ENCODE peak calls at places on chromosomes 11 and 22, in nine cellular contexts. One of them, this sample, is unnamed.

GRCh38 chr11:12190511-12190910 is 80.1 kb downstream of the MICAL2 start:
- DNase-seq in type B pancreatic cell: no peak
- DNase-seq in glutamatergic neuron: no peak
- DNase-seq in GM10248: no peak
- DNase-seq in brain microvascular endothelial cell: no peak
- DNase-seq in BJ: no peak
- DNase-seq in endothelial cell: no peak
- DNase-seq in A549: no peak
- DNase-seq in fibroblast of mammary gland: no peak
- DNase-seq in this sample: no peak

GRCh38 chr11:69638941-69639681 is 1.8 kb upstream of the CCND1 start:
- DNase-seq in type B pancreatic cell: peak
- DNase-seq in glutamatergic neuron: peak
- DNase-seq in GM10248: peak
- DNase-seq in brain microvascular endothelial cell: peak
- DNase-seq in BJ: peak
- DNase-seq in endothelial cell: peak
- DNase-seq in A549: peak
- DNase-seq in fibroblast of mammary gland: peak
- DNase-seq in this sample: peak

GRCh38 chr22:50622723-50623327 is 5.1 kb downstream of the ARSA start:
- DNase-seq in type B pancreatic cell: no peak
- DNase-seq in glutamatergic neuron: no peak
- DNase-seq in GM10248: no peak
- DNase-seq in brain microvascular endothelial cell: no peak
- DNase-seq in BJ: no peak
- DNase-seq in endothelial cell: no peak
- DNase-seq in A549: no peak
- DNase-seq in fibroblast of mammary gland: no peak
- DNase-seq in this sample: no peak

GRCh38 chr11:88363566-88364169 is 26.1 kb upstream of the CTSC start:
- DNase-seq in type B pancreatic cell: no peak
- DNase-seq in glutamatergic neuron: no peak
- DNase-seq in GM10248: no peak
- DNase-seq in brain microvascular endothelial cell: peak
- DNase-seq in BJ: no peak
- DNase-seq in endothelial cell: no peak
- DNase-seq in A549: no peak
- DNase-seq in fibroblast of mammary gland: peak
- DNase-seq in this sample: no peak

GRCh38 chr11:15663778-15664218 is 549.1 kb downstream of the INSC start:
- DNase-seq in type B pancreatic cell: no peak
- DNase-seq in glutamatergic neuron: peak
- DNase-seq in GM10248: no peak
- DNase-seq in brain microvascular endothelial cell: no peak
- DNase-seq in BJ: no peak
- DNase-seq in endothelial cell: no peak
- DNase-seq in A549: peak
- DNase-seq in fibroblast of mammary gland: no peak
- DNase-seq in this sample: peak

GRCh38 chr11:100735949-100736675 is 49.0 kb downstream of the ARHGAP42 start:
- DNase-seq in type B pancreatic cell: no peak
- DNase-seq in glutamatergic neuron: no peak
- DNase-seq in GM10248: no peak
- DNase-seq in brain microvascular endothelial cell: peak
- DNase-seq in BJ: no peak
- DNase-seq in endothelial cell: no peak
- DNase-seq in A549: peak
- DNase-seq in fibroblast of mammary gland: no peak
- DNase-seq in this sample: no peak

GRCh38 chr11:75582935-75583709 is 21.1 kb downstream of the SERPINH1 start:
- DNase-seq in type B pancreatic cell: peak
- DNase-seq in glutamatergic neuron: peak
- DNase-seq in GM10248: peak
- DNase-seq in brain microvascular endothelial cell: peak
- DNase-seq in BJ: no peak
- DNase-seq in endothelial cell: peak
- DNase-seq in A549: peak
- DNase-seq in fibroblast of mammary gland: peak
- DNase-seq in this sample: peak

GRCh38 chr11:87137711-87138110 is 100.0 kb downstream of the TMEM135 start:
- DNase-seq in type B pancreatic cell: no peak
- DNase-seq in glutamatergic neuron: no peak
- DNase-seq in GM10248: no peak
- DNase-seq in brain microvascular endothelial cell: no peak
- DNase-seq in BJ: peak
- DNase-seq in endothelial cell: no peak
- DNase-seq in A549: no peak
- DNase-seq in fibroblast of mammary gland: peak
- DNase-seq in this sample: no peak

GRCh38 chr11:86577663-86578636 is 94.5 kb downstream of the ME3 start:
- DNase-seq in type B pancreatic cell: no peak
- DNase-seq in glutamatergic neuron: no peak
- DNase-seq in GM10248: no peak
- DNase-seq in brain microvascular endothelial cell: peak
- DNase-seq in BJ: peak
- DNase-seq in endothelial cell: no peak
- DNase-seq in A549: peak
- DNase-seq in fibroblast of mammary gland: peak
- DNase-seq in this sample: no peak

GRCh38 chr11:79428406-79428805 is 12.4 kb downstream of the TENM4 start:
- DNase-seq in type B pancreatic cell: no peak
- DNase-seq in glutamatergic neuron: no peak
- DNase-seq in GM10248: no peak
- DNase-seq in brain microvascular endothelial cell: no peak
- DNase-seq in BJ: no peak
- DNase-seq in endothelial cell: no peak
- DNase-seq in A549: no peak
- DNase-seq in fibroblast of mammary gland: peak
- DNase-seq in this sample: no peak

GRCh38 chr11:80727315-80727714 is 1286.5 kb upstream of the TENM4 start:
- DNase-seq in type B pancreatic cell: no peak
- DNase-seq in glutamatergic neuron: peak
- DNase-seq in GM10248: peak
- DNase-seq in brain microvascular endothelial cell: peak
- DNase-seq in BJ: no peak
- DNase-seq in endothelial cell: peak
- DNase-seq in A549: no peak
- DNase-seq in fibroblast of mammary gland: peak
- DNase-seq in this sample: no peak

GRCh38 chr22:28810839-28811491 is 10.6 kb upstream of the XBP1 start:
- DNase-seq in type B pancreatic cell: no peak
- DNase-seq in glutamatergic neuron: no peak
- DNase-seq in GM10248: no peak
- DNase-seq in brain microvascular endothelial cell: no peak
- DNase-seq in BJ: no peak
- DNase-seq in endothelial cell: no peak
- DNase-seq in A549: no peak
- DNase-seq in fibroblast of mammary gland: no peak
- DNase-seq in this sample: no peak

GRCh38 chr11:11856638-11857037 is 14.9 kb downstream of the USP47 start:
- DNase-seq in type B pancreatic cell: no peak
- DNase-seq in glutamatergic neuron: no peak
- DNase-seq in GM10248: no peak
- DNase-seq in brain microvascular endothelial cell: no peak
- DNase-seq in BJ: no peak
- DNase-seq in endothelial cell: no peak
- DNase-seq in A549: no peak
- DNase-seq in fibroblast of mammary gland: no peak
- DNase-seq in this sample: no peak

GRCh38 chr11:9799901-9800300 is 136.0 kb downstream of the SWAP70 start:
- DNase-seq in type B pancreatic cell: no peak
- DNase-seq in glutamatergic neuron: no peak
- DNase-seq in GM10248: no peak
- DNase-seq in brain microvascular endothelial cell: no peak
- DNase-seq in BJ: no peak
- DNase-seq in endothelial cell: no peak
- DNase-seq in A549: no peak
- DNase-seq in fibroblast of mammary gland: no peak
- DNase-seq in this sample: no peak

GRCh38 chr11:45880772-45881570 is 4.5 kb upstream of the MAPK8IP1 start:
- DNase-seq in type B pancreatic cell: no peak
- DNase-seq in glutamatergic neuron: peak
- DNase-seq in GM10248: no peak
- DNase-seq in brain microvascular endothelial cell: no peak
- DNase-seq in BJ: no peak
- DNase-seq in endothelial cell: no peak
- DNase-seq in A549: no peak
- DNase-seq in fibroblast of mammary gland: no peak
- DNase-seq in this sample: peak

GRCh38 chr11:45879803-45880685 is 5.4 kb upstream of the MAPK8IP1 start:
- DNase-seq in type B pancreatic cell: no peak
- DNase-seq in glutamatergic neuron: peak
- DNase-seq in GM10248: no peak
- DNase-seq in brain microvascular endothelial cell: no peak
- DNase-seq in BJ: no peak
- DNase-seq in endothelial cell: no peak
- DNase-seq in A549: peak
- DNase-seq in fibroblast of mammary gland: peak
- DNase-seq in this sample: peak

GRCh38 chr11:45885274-45885920 is at the start of gene MAPK8IP1:
- DNase-seq in type B pancreatic cell: no peak
- DNase-seq in glutamatergic neuron: peak
- DNase-seq in GM10248: peak
- DNase-seq in brain microvascular endothelial cell: no peak
- DNase-seq in BJ: no peak
- DNase-seq in endothelial cell: peak
- DNase-seq in A549: peak
- DNase-seq in fibroblast of mammary gland: peak
- DNase-seq in this sample: peak

GRCh38 chr11:45884596-45885185 is 760 bp upstream of the MAPK8IP1 start:
- DNase-seq in type B pancreatic cell: no peak
- DNase-seq in glutamatergic neuron: no peak
- DNase-seq in GM10248: no peak
- DNase-seq in brain microvascular endothelial cell: no peak
- DNase-seq in BJ: no peak
- DNase-seq in endothelial cell: no peak
- DNase-seq in A549: no peak
- DNase-seq in fibroblast of mammary gland: no peak
- DNase-seq in this sample: no peak

GRCh38 chr11:45881708-45882368 is 3.6 kb upstream of the MAPK8IP1 start:
- DNase-seq in type B pancreatic cell: no peak
- DNase-seq in glutamatergic neuron: no peak
- DNase-seq in GM10248: no peak
- DNase-seq in brain microvascular endothelial cell: no peak
- DNase-seq in BJ: no peak
- DNase-seq in endothelial cell: no peak
- DNase-seq in A549: no peak
- DNase-seq in fibroblast of mammary gland: no peak
- DNase-seq in this sample: peak
- TF ChIP-seq CTCF in type B pancreatic cell: no peak
- TF ChIP-seq CTCF in glutamatergic neuron: no peak
- TF ChIP-seq CTCF in GM10248: no peak
- TF ChIP-seq CTCF in brain microvascular endothelial cell: no peak
- TF ChIP-seq CTCF in BJ: no peak
- TF ChIP-seq CTCF in endothelial cell: no peak
- TF ChIP-seq CTCF in A549: no peak
- TF ChIP-seq CTCF in fibroblast of mammary gland: no peak
- TF ChIP-seq CTCF in this sample: no peak

GRCh38 chr11:19735512-19735911 is 22.9 kb downstream of the NAV2 start:
- DNase-seq in type B pancreatic cell: no peak
- DNase-seq in glutamatergic neuron: no peak
- DNase-seq in GM10248: no peak
- DNase-seq in brain microvascular endothelial cell: peak
- DNase-seq in BJ: peak
- DNase-seq in endothelial cell: no peak
- DNase-seq in A549: no peak
- DNase-seq in fibroblast of mammary gland: peak
- DNase-seq in this sample: no peak
- TF ChIP-seq CTCF in type B pancreatic cell: no peak
- TF ChIP-seq CTCF in glutamatergic neuron: no peak
- TF ChIP-seq CTCF in GM10248: no peak
- TF ChIP-seq CTCF in brain microvascular endothelial cell: peak
- TF ChIP-seq CTCF in BJ: peak
- TF ChIP-seq CTCF in endothelial cell: no peak
- TF ChIP-seq CTCF in A549: no peak
- TF ChIP-seq CTCF in fibroblast of mammary gland: no peak
- TF ChIP-seq CTCF in this sample: no peak

GRCh38 chr22:45034821-45035220 is 25.0 kb upstream of the PHF21B start:
- DNase-seq in type B pancreatic cell: no peak
- DNase-seq in glutamatergic neuron: no peak
- DNase-seq in GM10248: no peak
- DNase-seq in brain microvascular endothelial cell: no peak
- DNase-seq in BJ: no peak
- DNase-seq in endothelial cell: no peak
- DNase-seq in A549: no peak
- DNase-seq in fibroblast of mammary gland: no peak
- DNase-seq in this sample: no peak

GRCh38 chr22:45033136-45033535 is 23.3 kb upstream of the PHF21B start:
- DNase-seq in type B pancreatic cell: no peak
- DNase-seq in glutamatergic neuron: no peak
- DNase-seq in GM10248: no peak
- DNase-seq in brain microvascular endothelial cell: no peak
- DNase-seq in BJ: no peak
- DNase-seq in endothelial cell: no peak
- DNase-seq in A549: no peak
- DNase-seq in fibroblast of mammary gland: no peak
- DNase-seq in this sample: no peak

GRCh38 chr22:45031629-45032403 is 22.0 kb upstream of the PHF21B start:
- DNase-seq in type B pancreatic cell: no peak
- DNase-seq in glutamatergic neuron: no peak
- DNase-seq in GM10248: no peak
- DNase-seq in brain microvascular endothelial cell: no peak
- DNase-seq in BJ: no peak
- DNase-seq in endothelial cell: no peak
- DNase-seq in A549: no peak
- DNase-seq in fibroblast of mammary gland: no peak
- DNase-seq in this sample: no peak

GRCh38 chr22:45036154-45036553 is 26.3 kb upstream of the PHF21B start:
- DNase-seq in type B pancreatic cell: no peak
- DNase-seq in glutamatergic neuron: no peak
- DNase-seq in GM10248: no peak
- DNase-seq in brain microvascular endothelial cell: no peak
- DNase-seq in BJ: no peak
- DNase-seq in endothelial cell: no peak
- DNase-seq in A549: no peak
- DNase-seq in fibroblast of mammary gland: peak
- DNase-seq in this sample: peak

DNA sequence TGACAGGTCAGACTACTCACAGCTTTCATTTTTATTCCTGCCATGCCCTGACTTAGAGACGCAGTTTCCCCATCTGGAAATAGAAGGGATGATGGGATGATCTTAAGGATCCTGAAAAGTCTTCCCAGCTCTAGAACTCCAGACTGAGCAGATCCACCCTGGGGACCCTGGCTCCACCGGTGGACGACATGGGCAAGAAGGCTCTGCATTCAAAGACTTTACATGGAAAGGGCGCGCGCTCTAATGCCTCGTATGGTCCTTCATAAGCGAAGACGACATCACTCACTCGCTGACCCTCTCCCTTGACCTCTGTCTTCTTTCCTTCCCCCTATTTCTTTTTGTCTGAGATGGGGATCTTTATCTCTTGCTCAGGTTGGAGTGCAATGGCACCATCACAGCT is 24.4 kb upstream of the PHF21B start:
- DNase-seq in type B pancreatic cell: no peak
- DNase-seq in glutamatergic neuron: no peak
- DNase-seq in GM10248: no peak
- DNase-seq in brain microvascular endothelial cell: no peak
- DNase-seq in BJ: no peak
- DNase-seq in endothelial cell: no peak
- DNase-seq in A549: no peak
- DNase-seq in fibroblast of mammary gland: no peak
- DNase-seq in this sample: no peak
- TF ChIP-seq CTCF in type B pancreatic cell: no peak
- TF ChIP-seq CTCF in glutamatergic neuron: no peak
- TF ChIP-seq CTCF in GM10248: no peak
- TF ChIP-seq CTCF in brain microvascular endothelial cell: no peak
- TF ChIP-seq CTCF in BJ: no peak
- TF ChIP-seq CTCF in endothelial cell: no peak
- TF ChIP-seq CTCF in A549: no peak
- TF ChIP-seq CTCF in fibroblast of mammary gland: no peak
- TF ChIP-seq CTCF in this sample: no peak

GRCh38 chr11:124800226-124800929 is at the start of gene MSANTD2:
- DNase-seq in type B pancreatic cell: peak
- DNase-seq in glutamatergic neuron: peak
- DNase-seq in GM10248: peak
- DNase-seq in brain microvascular endothelial cell: peak
- DNase-seq in BJ: no peak
- DNase-seq in endothelial cell: peak
- DNase-seq in A549: peak
- DNase-seq in fibroblast of mammary gland: peak
- DNase-seq in this sample: peak
- TF ChIP-seq CTCF in type B pancreatic cell: no peak
- TF ChIP-seq CTCF in glutamatergic neuron: no peak
- TF ChIP-seq CTCF in GM10248: no peak
- TF ChIP-seq CTCF in brain microvascular endothelial cell: peak
- TF ChIP-seq CTCF in BJ: no peak
- TF ChIP-seq CTCF in endothelial cell: no peak
- TF ChIP-seq CTCF in A549: no peak
- TF ChIP-seq CTCF in fibroblast of mammary gland: no peak
- TF ChIP-seq CTCF in this sample: no peak